ENCODE peak calls at places on chromosomes 7 and 10, in six cellular contexts. B is lung, T is tibial nerve, N is colonic mucosa, D is AG04450, C is IMR-90. V is an unnamed sample.

GRCh38 chr10:3510741-3511140 is 274.3 kb downstream of the KLF6 start:
- DNase-seq in B (peak; percentile 24), T (no peak), N (no peak), D (no peak), C (no peak), V (no peak)

GRCh38 chr7:68925241-68925640 is 673.0 kb upstream of the AUTS2 start:
- DNase-seq in B (no peak), T (no peak), N (no peak), D (no peak), C (no peak), V (no peak)

GRCh38 chr7:149286811-149287400 is 24.9 kb downstream of the ZNF783 start:
- DNase-seq in B (no peak), T (no peak), N (no peak), D (no peak), C (peak; percentile 4), V (peak; percentile 55)

GRCh38 chr10:131269776-131270460 is 41.6 kb downstream of the TCERG1L start:
- DNase-seq in B (no peak), T (no peak), N (no peak), D (no peak), C (no peak), V (no peak)

GRCh38 chr7:77940647-77941046 is 142.1 kb downstream of the PHTF2 start:
- DNase-seq in B (no peak), T (peak; percentile 27), N (no peak), D (peak; percentile 6), C (peak; percentile 48), V (no peak)

GRCh38 chr7:33673029-33673700 is 232.2 kb upstream of the BMPER start:
- DNase-seq in B (no peak), T (no peak), N (no peak), D (no peak), C (no peak), V (no peak)

GRCh38 chr7:50558380-50559051 is 6.7 kb downstream of the DDC start:
- DNase-seq in B (no peak), T (no peak), N (no peak), D (no peak), C (no peak), V (no peak)

GRCh38 chr10:72291019-72291532 is 17.4 kb downstream of the DDIT4 start:
- DNase-seq in B (no peak), T (no peak), N (no peak), D (no peak), C (no peak), V (no peak)

GRCh38 chr10:71963351-71963755 is 842 bp upstream of the CHST3 start:
- DNase-seq in B (no peak), T (peak; percentile 70), N (no peak), D (no peak), C (no peak), V (no peak)

GRCh38 chr10:88687853-88688467 is 18.1 kb upstream of the LIPK start:
- DNase-seq in B (no peak), T (no peak), N (no peak), D (no peak), C (peak; percentile 24), V (no peak)

GRCh38 chr10:66671562-66671961 is 254.3 kb upstream of the LRRTM3 start:
- DNase-seq in B (no peak), T (no peak), N (no peak), D (no peak), C (no peak), V (no peak)

GRCh38 chr7:128793184-128793552 is 1.4 kb downstream of the CCDC136 start:
- DNase-seq in B (no peak), T (no peak), N (no peak), D (no peak), C (no peak), V (no peak)

GRCh38 chr10:86254081-86254480 is 112.5 kb downstream of the GRID1 start:
- DNase-seq in B (no peak), T (no peak), N (no peak), D (no peak), C (no peak), V (no peak)

GRCh38 chr7:73909051-73909941 is 48.3 kb downstream of the TMEM270 start:
- DNase-seq in B (no peak), T (no peak), N (no peak), D (no peak), C (no peak), V (peak; percentile 22)

GRCh38 chr7:24981544-24981951 is 1.6 kb upstream of the OSBPL3 start:
- DNase-seq in B (peak; percentile 41), T (peak; percentile 58), N (peak; percentile 69), D (no peak), C (peak; percentile 67), V (peak; percentile 62)

GRCh38 chr10:102410427-102411073 is 8.0 kb downstream of the PSD start:
- DNase-seq in B (no peak), T (no peak), N (no peak), D (no peak), C (no peak), V (no peak)

GRCh38 chr10:78720091-78720490 is 348.7 kb upstream of the ZMIZ1 start:
- DNase-seq in B (no peak), T (no peak), N (no peak), D (no peak), C (no peak), V (no peak)

GRCh38 chr7:100627238-100627549 is 14.2 kb downstream of the TFR2 start:
- DNase-seq in B (no peak), T (no peak), N (no peak), D (no peak), C (no peak), V (no peak)

GRCh38 chr7:100623951-100624824 is 11.8 kb downstream of the MOSPD3 start:
- DNase-seq in B (no peak), T (no peak), N (no peak), D (no peak), C (no peak), V (no peak)

GRCh38 chr7:100629117-100629711 is 12.1 kb downstream of the TFR2 start:
- DNase-seq in B (no peak), T (no peak), N (no peak), D (no peak), C (no peak), V (peak; percentile 31)

GRCh38 chr7:100626055-100626454 is 13.7 kb downstream of the MOSPD3 start:
- DNase-seq in B (no peak), T (no peak), N (no peak), D (no peak), C (no peak), V (no peak)

GRCh38 chr7:100626530-100627237 is 14.3 kb downstream of the MOSPD3 start:
- DNase-seq in B (peak; percentile 85), T (peak; percentile 69), N (peak; percentile 90), D (peak; percentile 59), C (peak; percentile 81), V (peak; percentile 88)
- H3K4me3 ChIP-seq in B (no peak overlapping the region), T (peak overlapping the region; percentile 39), N (peak overlapping the region; percentile 27), D (peak overlapping the region; percentile 53), C (peak overlapping the region; percentile 33), V (peak overlapping the region; percentile 38)

DNA sequence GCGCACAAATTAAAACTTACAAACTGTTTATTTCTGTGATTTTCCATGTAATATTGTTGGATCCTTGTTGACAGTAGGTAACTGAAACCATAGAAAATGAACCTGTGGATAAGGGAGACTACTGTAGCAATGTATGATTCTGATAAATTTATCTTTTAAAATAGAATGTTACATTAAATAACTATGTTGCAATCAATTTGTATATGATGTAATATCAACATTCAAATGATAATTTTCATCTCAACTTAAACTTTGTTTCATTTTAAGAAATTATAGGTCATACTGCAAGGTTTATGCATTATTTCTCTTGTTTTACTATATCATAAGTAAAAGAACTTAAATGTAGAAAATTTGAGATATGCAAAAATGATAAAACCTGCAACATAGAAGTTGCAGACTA is 718.0 kb upstream of the MBL2 start:
- DNase-seq in B (no peak), T (no peak), N (no peak), D (no peak), C (no peak), V (no peak)
- H3K9me3 ChIP-seq in B (peaks cover 5% of the 10 kb centered on the region), T (no peaks in the 10 kb centered on the region), N (no peaks in the 10 kb centered on the region), D (no peaks in the 10 kb centered on the region), C (no peaks in the 10 kb centered on the region), V (peaks cover 22% of the 10 kb centered on the region)

DNA sequence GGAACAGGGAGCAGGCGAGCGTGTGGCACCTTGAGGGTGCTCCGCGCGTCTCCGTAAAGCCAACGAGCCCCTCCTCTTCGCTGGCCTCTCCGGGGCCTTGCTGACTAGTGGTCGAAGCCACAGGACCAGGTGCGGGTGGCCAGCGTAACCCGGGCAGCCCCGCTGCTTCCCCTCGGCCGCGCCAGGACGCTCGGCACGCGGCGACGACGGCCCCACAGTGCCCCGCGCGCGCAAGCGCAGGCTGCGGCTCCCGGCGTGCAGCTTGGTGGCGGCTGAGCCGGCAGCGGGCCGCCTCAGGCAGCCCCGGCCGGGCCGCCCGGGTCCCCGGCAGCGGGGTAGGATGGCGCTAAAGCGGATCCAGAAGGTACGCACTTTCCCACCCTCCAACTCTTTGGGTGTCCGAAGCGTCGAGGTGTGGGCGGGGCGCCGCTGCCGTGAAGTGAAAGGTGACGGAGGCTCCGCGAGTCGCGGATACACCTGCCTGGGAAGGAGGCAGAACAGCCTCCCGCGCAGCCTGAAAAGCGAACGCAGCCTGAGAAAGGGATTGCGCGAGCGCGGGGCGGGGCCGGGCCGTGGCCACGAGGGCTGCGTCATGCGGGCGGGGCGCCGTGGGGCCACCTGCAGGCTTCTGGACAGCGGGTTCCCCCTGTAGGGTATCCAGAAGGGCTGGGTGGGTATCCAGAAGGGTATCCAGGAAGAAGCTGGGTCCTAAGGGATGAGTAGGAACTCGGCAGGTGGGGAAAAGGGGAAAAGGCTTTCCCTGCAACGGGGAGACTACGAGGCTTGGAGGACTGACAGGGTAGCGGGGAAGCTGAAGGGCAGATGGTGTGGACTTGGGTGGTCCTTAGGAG is at the start of gene UBE2D4:
- DNase-seq in B (peak; percentile 89), T (peak; percentile 78), N (peak; percentile 94), D (no peak), C (peak; percentile 56), V (peak; percentile 92)
- TF ChIP-seq CTCF in B (no peak), T (no peak), N (no peak), D (peak; percentile 11), C (no peak), V (no peak)

GRCh38 chr7:123635551-123636359 is 19.9 kb upstream of the LMOD2 start:
- DNase-seq in B (no peak), T (no peak), N (no peak), D (no peak), C (peak; percentile 61), V (no peak)

GRCh38 chr7:123640583-123640982 is 15.1 kb upstream of the LMOD2 start:
- DNase-seq in B (no peak), T (no peak), N (no peak), D (no peak), C (no peak), V (no peak)

GRCh38 chr7:123637203-123637602 is 18.5 kb upstream of the LMOD2 start:
- DNase-seq in B (no peak), T (no peak), N (no peak), D (no peak), C (no peak), V (no peak)

GRCh38 chr7:123639646-123640045 is 16.0 kb upstream of the LMOD2 start:
- DNase-seq in B (no peak), T (no peak), N (no peak), D (no peak), C (no peak), V (no peak)

DNA sequence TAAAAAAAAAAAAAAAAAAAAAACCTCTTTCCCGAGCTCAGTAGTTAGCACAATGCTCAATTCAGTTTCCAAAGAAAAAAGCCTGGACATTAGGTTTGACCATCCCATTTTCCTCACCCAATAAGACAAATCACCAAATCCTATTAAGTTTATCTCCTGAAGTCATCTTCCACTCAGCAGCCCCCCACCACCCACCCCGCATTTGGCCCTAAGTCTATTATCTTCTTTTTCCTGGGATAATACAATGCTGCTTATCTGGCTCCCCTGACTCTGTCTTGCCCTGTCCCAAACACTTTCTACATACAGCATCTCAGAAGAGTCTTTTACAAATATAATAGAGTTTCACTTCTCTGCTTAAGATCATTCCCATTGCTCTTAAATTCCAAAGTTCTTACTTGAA is 17.8 kb upstream of the LMOD2 start:
- DNase-seq in B (no peak), T (no peak), N (no peak), D (no peak), C (no peak), V (no peak)
- H3K4me3 ChIP-seq in B (no peak overlapping the region), T (no peak overlapping the region), N (no peak overlapping the region), D (no peak overlapping the region), C (no peak overlapping the region), V (no peak overlapping the region)

V was measured in stomach.